ENCODE peak calls at places on chromosomes 2 and 18, in nine cellular contexts. W, A, X, L, E, Q, R, B and G are unnamed samples.

GRCh38 chr2:50551868-50552267 is 480.1 kb downstream of the NRXN1 start:
- DNase-seq in E (no peak), A (no peak), B (no peak), Q (no peak), R (no peak), W (no peak), L (no peak), X (no peak), G (no peak)

GRCh38 chr2:26849056-26850001 is 1.4 kb downstream of the DPYSL5 start:
- DNase-seq in X (no peak), A (no peak), L (no peak), R (peak; percentile 59), Q (no peak), W (no peak), B (no peak), E (peak; percentile 44), G (no peak)

GRCh38 chr2:238119756-238120462 is 18.6 kb upstream of the KLHL30 start:
- DNase-seq in Q (no peak), X (no peak), R (no peak), L (peak; percentile 29), A (no peak), B (no peak), E (no peak), W (peak; percentile 47), G (no peak)

GRCh38 chr2:46748121-46748520 is 167.5 kb downstream of the MCFD2 start:
- DNase-seq in A (no peak), R (no peak), W (no peak), Q (no peak), E (no peak), B (no peak), L (no peak), X (no peak), G (no peak)

GRCh38 chr18:75226301-75226955 is 15.8 kb downstream of the TSHZ1 start:
- DNase-seq in W (no peak), E (no peak), B (no peak), A (peak; percentile 23), Q (no peak), L (peak; percentile 47), X (no peak), R (peak; percentile 69), G (no peak)

GRCh38 chr2:175619179-175619578 is 382.9 kb downstream of the LNPK start:
- DNase-seq in E (no peak), X (no peak), A (no peak), Q (no peak), L (no peak), B (no peak), R (no peak), W (no peak), G (no peak)

GRCh38 chr2:202555354-202555753 is 79.4 kb upstream of the FAM117B start:
- DNase-seq in B (no peak), A (no peak), E (no peak), W (no peak), R (no peak), L (no peak), Q (no peak), X (no peak), G (no peak)

GRCh38 chr2:181570833-181571661 is 85.9 kb downstream of the CERKL start:
- DNase-seq in E (no peak), B (no peak), Q (no peak), L (no peak), W (no peak), X (no peak), R (no peak), A (peak; percentile 23), G (no peak)

GRCh38 chr2:98730851-98731708 is at the start of gene MGAT4A:
- DNase-seq in Q (peak; percentile 81), W (peak; percentile 72), R (peak; percentile 79), E (no peak), A (peak; percentile 5), B (no peak), L (peak; percentile 92), X (no peak), G (peak; percentile 76)